ENCODE peak calls at places on chromosomes 6 and 20, in five cellular contexts. Y is neuronal stem cell, J is H9, N is H1, D is trophoblast cell. X is an unnamed sample.

GRCh38 chr6:112016335-112016734 is 37.6 kb upstream of the CCN6 start:
- DNase-seq in J (no peak), Y (no peak), N (no peak), D (no peak), X (no peak)

GRCh38 chr20:44805991-44806729 is 4.2 kb downstream of the RIMS4 start:
- DNase-seq in D (no peak), J (peak), N (peak), Y (peak), X (no peak)

GRCh38 chr6:67689329-67689728 is 945.8 kb upstream of the ADGRB3 start:
- DNase-seq in Y (no peak), D (no peak), J (no peak), N (no peak), X (no peak)

GRCh38 chr20:57200882-57201723 is 65.3 kb downstream of the BMP7 start:
- DNase-seq in Y (no peak), N (no peak), J (no peak), D (peak), X (no peak)

GRCh38 chr20:40744494-40745175 is 55.6 kb upstream of the MAFB start:
- DNase-seq in D (no peak), N (peak), J (no peak), Y (no peak), X (no peak)

GRCh38 chr6:36111526-36111925 is 18.8 kb upstream of the MAPK13 start:
- DNase-seq in D (peak), J (no peak), N (no peak), Y (no peak), X (no peak)

GRCh38 chr20:10553326-10553984 is 118.3 kb downstream of the SLX4IP start:
- DNase-seq in J (peak), Y (peak), N (no peak), D (peak), X (peak)

GRCh38 chr6:110898111-110898510 is 23.5 kb downstream of the AMD1 start:
- DNase-seq in N (no peak), J (no peak), Y (no peak), D (no peak), X (no peak)

GRCh38 chr6:11414564-11414963 is 123.0 kb upstream of the TMEM170B start:
- DNase-seq in D (peak), N (no peak), J (peak), Y (no peak), X (no peak)

GRCh38 chr6:127518710-127519468 is at the start of gene MTCL3:
- DNase-seq in Y (peak), J (peak), D (no peak), N (peak), X (peak)

GRCh38 chr6:170225852-170226417 is 64.9 kb downstream of the DLL1 start:
- DNase-seq in Y (no peak), J (no peak), N (no peak), D (no peak), X (no peak)

GRCh38 chr20:47456952-47457724 is 44.5 kb upstream of the NCOA3 start:
- DNase-seq in Y (no peak), J (no peak), N (no peak), D (peak), X (peak)

GRCh38 chr6:38483526-38483925 is 156.2 kb downstream of the BTBD9 start:
- DNase-seq in N (no peak), J (no peak), Y (no peak), D (no peak), X (no peak)

GRCh38 chr20:14984768-14985622 is 647.6 kb upstream of the FLRT3 start:
- DNase-seq in D (no peak), J (no peak), Y (no peak), N (no peak), X (no peak)

GRCh38 chr6:7148100-7148822 is 40.5 kb downstream of the RREB1 start:
- DNase-seq in Y (no peak), D (no peak), N (no peak), J (no peak), X (peak)

GRCh38 chr6:20661721-20662120 is 127.5 kb downstream of the CDKAL1 start:
- DNase-seq in Y (no peak), J (no peak), D (no peak), N (no peak), X (no peak)

GRCh38 chr6:89122625-89123024 is 4.8 kb upstream of the SRSF12 start:
- DNase-seq in N (no peak), Y (no peak), D (peak), J (no peak), X (peak)

GRCh38 chr20:8856668-8857067 is 212.2 kb upstream of the PLCB4 start:
- DNase-seq in D (no peak), J (no peak), Y (no peak), N (no peak), X (no peak)

GRCh38 chr20:8860011-8860495 is 208.8 kb upstream of the PLCB4 start:
- DNase-seq in J (no peak), D (peak), N (no peak), Y (no peak), X (peak)

GRCh38 chr20:8855315-8855714 is 213.6 kb upstream of the PLCB4 start:
- DNase-seq in J (no peak), Y (no peak), N (no peak), D (peak), X (no peak)

GRCh38 chr20:8854566-8854965 is 214.3 kb upstream of the PLCB4 start:
- DNase-seq in N (no peak), Y (no peak), D (no peak), J (no peak), X (peak)

GRCh38 chr20:8858181-8858794 is 210.6 kb upstream of the PLCB4 start:
- DNase-seq in N (no peak), J (no peak), Y (no peak), D (no peak), X (peak)
- H2AK5ac ChIP-seq in N (no peak), J (no peak), Y (no peak), D (no peak), X (peak)

GRCh38 chr6:30768634-30769087 is 24.3 kb upstream of the IER3 start:
- DNase-seq in J (no peak), D (no peak), N (no peak), Y (no peak), X (no peak)
- H4K8ac ChIP-seq in J (no peak), D (peak), N (no peak), Y (no peak), X (peak)

DNA sequence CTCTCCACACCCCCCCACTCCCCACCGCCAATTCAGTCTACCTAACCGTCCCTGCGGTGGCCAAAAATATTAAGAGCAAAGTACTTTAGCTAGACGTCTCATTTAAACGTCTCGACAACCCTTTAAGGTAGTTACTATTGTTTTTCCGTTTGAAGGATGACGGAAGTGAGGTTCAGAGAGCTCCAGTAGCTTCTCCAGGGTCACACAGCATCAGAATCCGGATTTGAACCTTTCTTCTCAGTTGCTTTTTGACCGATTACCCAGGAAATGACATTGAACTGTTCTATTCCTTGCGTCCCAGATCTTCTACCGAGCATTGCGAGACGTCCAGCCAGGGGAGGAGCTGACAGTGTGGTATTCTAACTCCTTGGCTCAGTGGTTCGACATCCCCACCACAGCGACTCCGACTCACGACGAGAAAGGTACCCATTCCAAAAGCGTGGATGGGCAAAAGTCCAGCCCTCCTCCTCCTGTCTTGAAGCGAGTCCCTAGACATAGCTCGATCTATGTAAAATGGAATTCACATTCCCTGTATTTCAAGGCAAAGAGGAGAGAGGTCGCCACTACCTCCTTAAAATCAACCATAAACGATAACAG is 2.4 kb downstream of the PRDM13 start:
- DNase-seq in Y (no peak), N (no peak), D (no peak), J (no peak), X (no peak)
- H2BK12ac ChIP-seq in Y (no peak), N (no peak), D (no peak), J (no peak), X (no peak)

DNA sequence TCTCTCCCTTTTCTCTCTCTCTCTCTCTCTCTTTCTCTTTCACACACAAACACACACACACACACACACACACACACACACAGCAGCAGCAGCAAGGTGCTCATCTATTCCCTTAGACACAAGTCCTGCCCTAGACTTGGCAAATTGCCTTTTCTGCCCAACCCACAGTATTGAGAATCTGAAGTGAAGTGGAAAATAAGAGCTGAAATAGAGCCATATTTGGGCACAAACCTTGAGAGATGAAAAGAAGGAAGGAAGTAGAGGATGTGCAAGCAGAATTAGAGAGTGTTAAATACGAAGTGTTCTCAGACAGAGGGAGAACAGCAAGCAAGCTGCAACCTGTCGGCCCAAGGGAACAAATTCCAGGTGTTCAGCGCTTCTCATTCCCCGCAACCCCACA is 557.5 kb upstream of the NOX3 start:
- DNase-seq in Y (no peak), J (no peak), N (no peak), D (no peak), X (no peak)
- H2AK5ac ChIP-seq in Y (no peak), J (no peak), N (no peak), D (no peak), X (no peak)

GRCh38 chr6:73236147-73236750 is 11.0 kb upstream of the KHDC1L start:
- DNase-seq in D (peak), J (no peak), Y (no peak), N (no peak), X (peak)
- H4K8ac ChIP-seq in D (no peak), J (no peak), Y (no peak), N (no peak), X (no peak)

GRCh38 chr6:70363741-70364493 is 49.4 kb upstream of the FAM135A start:
- DNase-seq in D (no peak), Y (no peak), J (no peak), N (no peak), X (no peak)
- H2BK12ac ChIP-seq in D (no peak), Y (peak), J (no peak), N (no peak), X (no peak)

GRCh38 chr20:17679786-17680127 is 2.3 kb downstream of the RRBP1 start:
- DNase-seq in D (peak), Y (no peak), J (no peak), N (no peak), X (no peak)
- H2AK5ac ChIP-seq in D (no peak), Y (no peak), J (no peak), N (no peak), X (peak)

GRCh38 chr6:98094696-98095095 is 739.7 kb upstream of the POU3F2 start:
- DNase-seq in N (no peak), D (no peak), J (no peak), Y (no peak), X (no peak)
- H4K8ac ChIP-seq in N (no peak), D (no peak), J (no peak), Y (no peak), X (no peak)